ENCODE peak calls at places on chromosomes 2 and 18, in five cellular contexts. Z, B, W, T and Y are unnamed samples.
A peak's percentile ranks its signal among the peaks of the same experiment; 100 is the strongest.

GRCh38 chr2:226115102-226115831 is 684.4 kb downstream of the IRS1 start:
- DNase-seq in Z (no peak), B (peak; percentile 98), W (no peak), T (no peak), Y (peak; percentile 26)

GRCh38 chr2:66574701-66575624 is 140.0 kb downstream of the MEIS1 start:
- DNase-seq in Z (peak; percentile 72), B (peak; percentile 85), W (no peak), T (no peak), Y (peak; percentile 77)

GRCh38 chr18:23069481-23069880 is 65.8 kb upstream of the CABLES1 start:
- DNase-seq in Z (no peak), B (no peak), W (peak; percentile 51), T (peak; percentile 15), Y (no peak)

GRCh38 chr2:74619651-74620297 is 28.4 kb downstream of the M1AP start:
- DNase-seq in Z (no peak), B (no peak), W (no peak), T (no peak), Y (no peak)

GRCh38 chr2:43088148-43089073 is 138.0 kb downstream of the ZFP36L2 start:
- DNase-seq in Z (no peak), B (peak; percentile 72), W (no peak), T (no peak), Y (no peak)

GRCh38 chr18:9736942-9737813 is 29.1 kb downstream of the RAB31 start:
- DNase-seq in Z (no peak), B (peak; percentile 71), W (no peak), T (no peak), Y (peak; percentile 56)

GRCh38 chr18:6054443-6054842 is 159.1 kb upstream of the TMEM200C start:
- DNase-seq in Z (no peak), B (no peak), W (no peak), T (no peak), Y (no peak)

GRCh38 chr2:43038034-43038719 is 188.2 kb downstream of the ZFP36L2 start:
- DNase-seq in Z (peak; percentile 72), B (peak; percentile 90), W (no peak), T (no peak), Y (no peak)

GRCh38 chr2:61726456-61727209 is 127.2 kb downstream of the FAM161A start:
- DNase-seq in Z (no peak), B (peak; percentile 14), W (no peak), T (no peak), Y (no peak)

GRCh38 chr2:160427629-160428424 is 65.8 kb downstream of the RBMS1 start:
- DNase-seq in Z (no peak), B (peak; percentile 80), W (peak; percentile 72), T (peak; percentile 33), Y (peak; percentile 50)

GRCh38 chr2:192162392-192163042 is 32.2 kb downstream of the TMEFF2 start:
- DNase-seq in Z (peak; percentile 69), B (peak; percentile 72), W (peak; percentile 70), T (peak; percentile 59), Y (peak; percentile 26)

GRCh38 chr18:35376742-35377695 is at the start of gene ZNF396:
- DNase-seq in Z (peak; percentile 64), B (peak; percentile 63), W (peak; percentile 82), T (peak; percentile 56), Y (peak; percentile 71)

GRCh38 chr2:207066784-207067460 is 98.8 kb downstream of the KLF7 start:
- DNase-seq in Z (no peak), B (no peak), W (no peak), T (no peak), Y (no peak)

GRCh38 chr2:38163579-38163978 is 87.6 kb upstream of the CYP1B1 start:
- DNase-seq in Z (no peak), B (no peak), W (no peak), T (no peak), Y (no peak)

GRCh38 chr2:193332938-193333337 is 1138.2 kb upstream of the TMEFF2 start:
- DNase-seq in Z (no peak), B (no peak), W (no peak), T (no peak), Y (no peak)

GRCh38 chr18:12308386-12309100 is 502 bp downstream of the TUBB6 start:
- DNase-seq in Z (peak; percentile 73), B (peak; percentile 90), W (peak; percentile 40), T (no peak), Y (peak; percentile 83)

GRCh38 chr2:46942143-46942526 is 26.5 kb upstream of the MCFD2 start:
- DNase-seq in Z (no peak), B (peak; percentile 41), W (peak; percentile 79), T (peak; percentile 72), Y (peak; percentile 42)

GRCh38 chr2:162301151-162301804 is 17.2 kb downstream of the IFIH1 start:
- DNase-seq in Z (peak; percentile 55), B (peak; percentile 75), W (peak; percentile 62), T (peak; percentile 54), Y (peak; percentile 14)

GRCh38 chr18:13503839-13504238 is 222.5 kb downstream of the FAM210A start:
- DNase-seq in Z (no peak), B (no peak), W (no peak), T (no peak), Y (no peak)

GRCh38 chr2:71457123-71457958 is 4.0 kb downstream of the DYSF start:
- DNase-seq in Z (no peak), B (no peak), W (no peak), T (no peak), Y (no peak)

GRCh38 chr18:73848656-73849055 is 299.0 kb downstream of the FBXO15 start:
- DNase-seq in Z (no peak), B (peak; percentile 91), W (no peak), T (no peak), Y (no peak)

GRCh38 chr2:88091943-88092342 is 24.3 kb downstream of the SMYD1 start:
- DNase-seq in Z (no peak), B (no peak), W (no peak), T (no peak), Y (no peak)

GRCh38 chr2:102005989-102006885 is 14.5 kb downstream of the IL1R2 start:
- DNase-seq in Z (no peak), B (peak; percentile 68), W (peak; percentile 44), T (no peak), Y (peak; percentile 30)

GRCh38 chr18:37449618-37450017 is 116.0 kb downstream of the CELF4 start:
- DNase-seq in Z (no peak), B (no peak), W (no peak), T (no peak), Y (no peak)

GRCh38 chr18:5295231-5295920 is at the start of gene ZBTB14:
- DNase-seq in Z (peak; percentile 77), B (no peak), W (peak; percentile 75), T (peak; percentile 60), Y (peak; percentile 60)

GRCh38 chr18:13915973-13916372 is 637 bp upstream of the MC2R start:
- DNase-seq in Z (no peak), B (no peak), W (no peak), T (no peak), Y (no peak)

GRCh38 chr2:170568511-170568910 is 146.6 kb upstream of the SP5 start:
- DNase-seq in Z (no peak), B (no peak), W (no peak), T (no peak), Y (no peak)

GRCh38 chr2:62505649-62506420 is at the start of gene TMEM17:
- DNase-seq in Z (peak; percentile 90), B (peak; percentile 92), W (peak; percentile 36), T (no peak), Y (peak; percentile 91)

GRCh38 chr18:48589797-48590519 is 51.1 kb downstream of the CTIF start:
- DNase-seq in Z (no peak), B (peak; percentile 55), W (no peak), T (no peak), Y (peak; percentile 85)

GRCh38 chr18:42174909-42175308 is 219.9 kb downstream of the PIK3C3 start:
- DNase-seq in Z (peak; percentile 48), B (peak; percentile 29), W (no peak), T (no peak), Y (no peak)

GRCh38 chr2:31863867-31864266 is 146.9 kb downstream of the MEMO1 start:
- DNase-seq in Z (no peak), B (no peak), W (no peak), T (no peak), Y (no peak)

GRCh38 chr18:51716277-51716676 is 518.8 kb upstream of the MEX3C start:
- DNase-seq in Z (no peak), B (no peak), W (no peak), T (no peak), Y (no peak)

GRCh38 chr2:64586883-64587481 is 62.9 kb downstream of the AFTPH start:
- DNase-seq in Z (no peak), B (peak; percentile 67), W (no peak), T (no peak), Y (no peak)

GRCh38 chr2:191218292-191218898 is 26.8 kb upstream of the MYO1B start:
- DNase-seq in Z (peak; percentile 59), B (peak; percentile 63), W (peak; percentile 38), T (no peak), Y (peak; percentile 28)

GRCh38 chr2:128812183-128812940 is 493.7 kb upstream of the HS6ST1 start:
- DNase-seq in Z (no peak), B (no peak), W (no peak), T (no peak), Y (no peak)